ENCODE peak calls at places on chromosomes 13 and 19, in four cellular contexts. L, B, C and P are unnamed samples.

GRCh38 chr19:45496349-45496953 is 396 bp downstream of the RTN2 start:
- DNase-seq in L (no peak), B (no peak), C (peak; percentile 67), P (no peak)

GRCh38 chr19:42290523-42291436 is 11.2 kb upstream of the PRR19 start:
- DNase-seq in C (peak; percentile 47), B (no peak), L (peak; percentile 61), P (no peak)

GRCh38 chr13:35716186-35716585 is 239.7 kb upstream of the MAB21L1 start:
- DNase-seq in L (no peak), C (no peak), B (no peak), P (no peak)

GRCh38 chr19:29666634-29667389 is 1.6 kb downstream of the PLEKHF1 start:
- DNase-seq in B (no peak), C (no peak), L (peak; percentile 55), P (no peak)

GRCh38 chr19:28488006-28488405 is 724.9 kb downstream of the UQCRFS1 start:
- DNase-seq in L (no peak), C (no peak), B (no peak), P (no peak)

GRCh38 chr13:28140433-28141125 is 2.2 kb downstream of the PAN3 start:
- DNase-seq in B (no peak), C (no peak), L (no peak), P (no peak)

GRCh38 chr13:53783466-53783865 is 754.9 kb downstream of the OLFM4 start:
- DNase-seq in L (no peak), C (no peak), B (no peak), P (no peak)

GRCh38 chr13:28327761-28328607 is 166.9 kb downstream of the FLT1 start:
- DNase-seq in C (no peak), L (no peak), B (no peak), P (no peak)

GRCh38 chr13:73952683-73953082 is 181.5 kb downstream of the KLF12 start:
- DNase-seq in L (no peak), C (no peak), B (no peak), P (no peak)

GRCh38 chr19:17997969-17998826 is 9.8 kb upstream of the ARRDC2 start:
- DNase-seq in L (peak; percentile 32), B (peak; percentile 60), C (peak; percentile 67), P (no peak)

GRCh38 chr19:38664503-38665211 is 17.2 kb downstream of the ACTN4 start:
- DNase-seq in L (no peak), C (peak; percentile 80), B (no peak), P (no peak)

GRCh38 chr13:87444135-87444534 is 227.0 kb upstream of the SLITRK5 start:
- DNase-seq in C (no peak), B (no peak), L (no peak), P (no peak)

GRCh38 chr19:35074426-35075201 is 33.1 kb downstream of the HPN start:
- DNase-seq in B (no peak), L (no peak), C (no peak), P (no peak)
- TF ChIP-seq TCF7L2 in B (no peak), L (no peak), C (no peak), P (no peak)

DNA sequence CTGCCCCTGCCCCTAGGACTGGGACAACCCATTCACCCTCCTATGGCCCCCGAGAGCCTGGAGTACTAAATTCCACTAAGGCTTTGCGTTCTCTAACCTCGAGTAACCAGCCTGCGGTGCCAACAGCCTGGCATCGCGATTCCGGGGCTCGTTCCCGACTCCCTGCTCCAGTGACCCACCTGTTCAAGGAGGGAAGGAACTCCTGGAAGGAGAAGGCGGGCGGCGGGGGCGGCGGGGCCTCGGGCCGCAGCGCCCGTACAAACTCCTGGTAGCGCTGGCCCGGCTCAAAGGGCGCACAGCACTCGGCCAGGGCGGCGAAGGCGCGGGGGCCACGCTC is 6.3 kb downstream of the GMIP start:
- DNase-seq in L (no peak), C (no peak), B (no peak), P (no peak)
- H3K4me3 ChIP-seq in L (no peak overlapping the region), C (no peak overlapping the region), B (no peak overlapping the region), P (no peak overlapping the region)

DNA sequence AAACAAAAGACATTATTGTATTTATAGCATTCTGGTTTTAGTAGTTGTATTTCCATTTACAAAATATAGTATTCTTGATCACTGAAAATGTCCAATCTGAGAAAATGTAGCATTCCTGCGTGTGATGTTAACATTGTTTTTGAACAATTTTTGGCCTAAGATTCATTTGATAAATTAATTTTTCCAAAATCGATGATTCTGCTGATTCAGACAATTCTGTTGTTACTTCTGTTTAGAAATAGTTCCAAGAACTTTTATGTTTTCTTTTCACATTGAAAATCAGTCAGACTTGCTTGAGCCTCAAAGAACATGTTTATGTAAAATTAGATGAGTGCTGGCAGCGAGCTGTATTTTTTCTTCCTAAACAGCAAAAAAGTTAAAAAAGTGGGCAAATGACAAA is 804.5 kb upstream of the MIR17HG start:
- DNase-seq in B (no peak), L (no peak), C (no peak), P (no peak)
- TF ChIP-seq POLR2AphosphoS5 in B (no peak), L (no peak), C (no peak), P (no peak)

GRCh38 chr13:78609464-78610205 is 6.3 kb upstream of the POU4F1 start:
- DNase-seq in L (no peak), C (no peak), B (no peak), P (no peak)
- TF ChIP-seq TCF7L2 in L (no peak), C (no peak), B (no peak), P (no peak)

DNA sequence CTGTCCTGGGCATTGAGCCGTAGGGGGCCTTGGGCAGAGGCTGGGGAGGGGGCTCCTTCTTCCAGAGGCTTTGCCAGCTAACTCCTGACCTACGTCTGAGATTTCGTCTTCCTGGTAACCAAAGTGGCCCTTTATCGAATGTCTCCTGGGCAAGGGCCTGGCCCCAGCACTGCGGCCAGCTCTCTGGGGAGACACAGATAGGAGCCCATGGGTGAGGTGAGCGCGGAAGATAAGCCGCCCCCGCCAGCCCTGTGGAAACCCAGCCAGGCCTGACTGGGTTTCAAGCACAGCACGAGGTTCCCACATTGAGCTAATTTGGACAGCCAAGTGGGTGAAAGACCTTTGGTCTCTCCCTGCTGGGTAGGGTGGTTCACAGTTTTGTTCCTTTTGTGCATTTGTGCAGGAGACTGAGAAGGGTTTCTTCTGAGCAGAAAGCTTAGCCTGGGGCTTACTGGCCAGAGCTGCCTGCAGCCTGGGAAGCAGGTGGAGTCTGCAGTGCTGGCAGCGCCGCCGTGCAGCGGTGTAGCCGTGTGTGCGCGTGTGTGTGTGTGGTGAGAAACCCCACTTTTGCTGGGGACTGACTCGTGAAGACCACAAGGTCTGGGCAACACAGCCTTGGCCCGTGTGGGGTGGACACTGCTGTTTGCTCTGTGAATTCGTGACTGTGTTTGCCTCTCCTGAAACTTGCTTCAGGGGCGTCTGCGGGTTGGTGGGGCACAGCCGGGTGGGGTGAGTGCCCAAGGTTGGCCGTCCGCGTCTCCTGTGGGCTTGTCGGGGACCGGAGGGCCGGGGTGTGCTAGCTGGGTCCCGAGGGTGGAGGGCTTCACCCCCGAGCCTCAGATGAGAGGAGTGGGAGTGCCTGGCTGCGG is 2.5 kb downstream of the BSG start:
- DNase-seq in B (no peak), L (peak; percentile 35), C (peak; percentile 74), P (no peak)
- H3K4me3 ChIP-seq in B (no peak overlapping the region), L (peak overlapping the region; percentile 90), C (peak overlapping the region; percentile 99), P (peak overlapping the region; percentile 87)

DNA sequence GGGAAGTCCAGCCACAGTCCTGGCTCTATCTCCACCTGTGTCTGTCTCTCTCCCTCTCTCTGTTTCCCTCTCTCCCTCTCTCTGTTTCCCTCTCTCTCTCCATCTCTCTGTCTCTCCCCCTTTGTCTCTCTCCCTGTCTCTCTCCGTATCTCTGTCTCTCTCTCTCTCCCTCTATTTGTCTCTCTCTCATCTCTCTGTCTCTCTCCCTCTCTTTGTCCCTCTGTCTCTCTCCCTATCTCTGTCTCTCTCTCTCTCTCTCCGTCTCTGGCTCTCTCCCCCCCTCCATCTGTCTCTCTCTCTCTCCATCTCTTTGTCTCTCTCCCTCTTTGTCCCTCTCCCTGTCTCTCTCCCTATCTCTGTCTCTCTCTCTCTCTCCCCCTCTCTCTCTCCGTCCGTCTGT is 39.5 kb upstream of the C13orf46 start:
- DNase-seq in C (no peak), B (no peak), L (no peak), P (no peak)
- TF ChIP-seq POLR2AphosphoS5 in C (no peak), B (no peak), L (no peak), P (no peak)

GRCh38 chr13:30416471-30416870 is 5.8 kb upstream of the UBE2L5 start:
- DNase-seq in C (no peak), B (no peak), L (no peak), P (no peak)
- TF ChIP-seq TCF7L2 in C (no peak), B (no peak), L (no peak), P (no peak)

GRCh38 chr19:6425732-6426686 is 1.4 kb upstream of the KHSRP start:
- DNase-seq in B (peak; percentile 24), C (no peak), L (peak; percentile 60), P (no peak)
- H3K4me3 ChIP-seq in B (peak overlapping the region; percentile 27), C (no peak overlapping the region), L (no peak overlapping the region), P (peak overlapping the region; percentile 32)

GRCh38 chr13:79018166-79018565 is 359.2 kb upstream of the OBI1 start:
- DNase-seq in L (no peak), B (no peak), C (no peak), P (no peak)
- TF ChIP-seq POLR2AphosphoS5 in L (no peak), B (no peak), C (no peak), P (no peak)

GRCh38 chr19:49631279-49631588 is 8.7 kb downstream of the RRAS start:
- DNase-seq in C (no peak), B (no peak), L (no peak), P (no peak)
- TF ChIP-seq TCF7L2 in C (no peak), B (no peak), L (no peak), P (no peak)